ENCODE peak calls at places on chromosome 5, in six cellular contexts. One of them, this sample, is unnamed.

GRCh38 chr5:75335952-75336624 is 932 bp upstream of the HMGCR start:
- DNase-seq in stimulated activated CD8-positive, alpha-beta memory T cell treated with anti-CD3 and anti-CD28 coated beads, Interleukin-4, amount 100 ng/mL, for 4 hours: no peak
- DNase-seq in NCI-H1092: peak
- DNase-seq in PC-3: peak
- DNase-seq in M059J: peak
- DNase-seq in naive thymus-derived CD4-positive, alpha-beta T cell: no peak
- DNase-seq in this sample: peak

GRCh38 chr5:133370281-133370890 is 242.0 kb downstream of the FSTL4 start:
- DNase-seq in NCI-H1092: no peak
- DNase-seq in stimulated activated CD8-positive, alpha-beta memory T cell treated with anti-CD3 and anti-CD28 coated beads, Interleukin-4, amount 100 ng/mL, for 4 hours: no peak
- DNase-seq in PC-3: peak
- DNase-seq in M059J: peak
- DNase-seq in naive thymus-derived CD4-positive, alpha-beta T cell: no peak
- DNase-seq in this sample: no peak

GRCh38 chr5:58849995-58850667 is 267.3 kb downstream of the RAB3C start:
- DNase-seq in stimulated activated CD8-positive, alpha-beta memory T cell treated with anti-CD3 and anti-CD28 coated beads, Interleukin-4, amount 100 ng/mL, for 4 hours: no peak
- DNase-seq in PC-3: peak
- DNase-seq in NCI-H1092: peak
- DNase-seq in naive thymus-derived CD4-positive, alpha-beta T cell: no peak
- DNase-seq in M059J: peak
- DNase-seq in this sample: peak

GRCh38 chr5:72790188-72790587 is 26.3 kb upstream of the TNPO1 start:
- DNase-seq in NCI-H1092: no peak
- DNase-seq in PC-3: no peak
- DNase-seq in M059J: peak
- DNase-seq in naive thymus-derived CD4-positive, alpha-beta T cell: no peak
- DNase-seq in stimulated activated CD8-positive, alpha-beta memory T cell treated with anti-CD3 and anti-CD28 coated beads, Interleukin-4, amount 100 ng/mL, for 4 hours: no peak
- DNase-seq in this sample: no peak

GRCh38 chr5:96629774-96630173 is 32.4 kb upstream of the CAST start:
- DNase-seq in NCI-H1092: no peak
- DNase-seq in M059J: peak
- DNase-seq in naive thymus-derived CD4-positive, alpha-beta T cell: no peak
- DNase-seq in PC-3: peak
- DNase-seq in stimulated activated CD8-positive, alpha-beta memory T cell treated with anti-CD3 and anti-CD28 coated beads, Interleukin-4, amount 100 ng/mL, for 4 hours: no peak
- DNase-seq in this sample: no peak

GRCh38 chr5:53167836-53168235 is 58.3 kb upstream of the MOCS2 start:
- DNase-seq in PC-3: no peak
- DNase-seq in naive thymus-derived CD4-positive, alpha-beta T cell: no peak
- DNase-seq in NCI-H1092: no peak
- DNase-seq in M059J: peak
- DNase-seq in stimulated activated CD8-positive, alpha-beta memory T cell treated with anti-CD3 and anti-CD28 coated beads, Interleukin-4, amount 100 ng/mL, for 4 hours: no peak
- DNase-seq in this sample: no peak

GRCh38 chr5:16695779-16696178 is 79.0 kb upstream of the RETREG1 start:
- DNase-seq in NCI-H1092: no peak
- DNase-seq in PC-3: no peak
- DNase-seq in stimulated activated CD8-positive, alpha-beta memory T cell treated with anti-CD3 and anti-CD28 coated beads, Interleukin-4, amount 100 ng/mL, for 4 hours: no peak
- DNase-seq in naive thymus-derived CD4-positive, alpha-beta T cell: no peak
- DNase-seq in M059J: no peak
- DNase-seq in this sample: no peak

GRCh38 chr5:111697215-111697614 is 59.8 kb downstream of the NREP start:
- DNase-seq in stimulated activated CD8-positive, alpha-beta memory T cell treated with anti-CD3 and anti-CD28 coated beads, Interleukin-4, amount 100 ng/mL, for 4 hours: no peak
- DNase-seq in PC-3: no peak
- DNase-seq in M059J: no peak
- DNase-seq in NCI-H1092: no peak
- DNase-seq in naive thymus-derived CD4-positive, alpha-beta T cell: no peak
- DNase-seq in this sample: no peak

GRCh38 chr5:6702633-6703032 is 10.6 kb upstream of the TENT4A start:
- DNase-seq in naive thymus-derived CD4-positive, alpha-beta T cell: no peak
- DNase-seq in PC-3: no peak
- DNase-seq in M059J: no peak
- DNase-seq in NCI-H1092: no peak
- DNase-seq in stimulated activated CD8-positive, alpha-beta memory T cell treated with anti-CD3 and anti-CD28 coated beads, Interleukin-4, amount 100 ng/mL, for 4 hours: no peak
- DNase-seq in this sample: no peak

GRCh38 chr5:143011621-143012020 is 241.4 kb downstream of the ARHGAP26 start:
- DNase-seq in PC-3: no peak
- DNase-seq in NCI-H1092: peak
- DNase-seq in M059J: peak
- DNase-seq in stimulated activated CD8-positive, alpha-beta memory T cell treated with anti-CD3 and anti-CD28 coated beads, Interleukin-4, amount 100 ng/mL, for 4 hours: no peak
- DNase-seq in naive thymus-derived CD4-positive, alpha-beta T cell: no peak
- DNase-seq in this sample: no peak

GRCh38 chr5:142805339-142805738 is 35.2 kb downstream of the ARHGAP26 start:
- DNase-seq in naive thymus-derived CD4-positive, alpha-beta T cell: no peak
- DNase-seq in stimulated activated CD8-positive, alpha-beta memory T cell treated with anti-CD3 and anti-CD28 coated beads, Interleukin-4, amount 100 ng/mL, for 4 hours: no peak
- DNase-seq in PC-3: no peak
- DNase-seq in M059J: no peak
- DNase-seq in NCI-H1092: no peak
- DNase-seq in this sample: no peak

GRCh38 chr5:137621861-137622823 is 113.7 kb downstream of the KLHL3 start:
- DNase-seq in PC-3: peak
- DNase-seq in naive thymus-derived CD4-positive, alpha-beta T cell: no peak
- DNase-seq in NCI-H1092: no peak
- DNase-seq in stimulated activated CD8-positive, alpha-beta memory T cell treated with anti-CD3 and anti-CD28 coated beads, Interleukin-4, amount 100 ng/mL, for 4 hours: no peak
- DNase-seq in M059J: peak
- DNase-seq in this sample: no peak

GRCh38 chr5:10538789-10539684 is 24.8 kb upstream of the ANKRD33B start:
- DNase-seq in naive thymus-derived CD4-positive, alpha-beta T cell: no peak
- DNase-seq in stimulated activated CD8-positive, alpha-beta memory T cell treated with anti-CD3 and anti-CD28 coated beads, Interleukin-4, amount 100 ng/mL, for 4 hours: no peak
- DNase-seq in M059J: no peak
- DNase-seq in NCI-H1092: no peak
- DNase-seq in PC-3: no peak
- DNase-seq in this sample: no peak

GRCh38 chr5:96958977-96959376 is 23.1 kb downstream of the LNPEP start:
- DNase-seq in M059J: no peak
- DNase-seq in PC-3: no peak
- DNase-seq in NCI-H1092: no peak
- DNase-seq in naive thymus-derived CD4-positive, alpha-beta T cell: no peak
- DNase-seq in stimulated activated CD8-positive, alpha-beta memory T cell treated with anti-CD3 and anti-CD28 coated beads, Interleukin-4, amount 100 ng/mL, for 4 hours: no peak
- DNase-seq in this sample: no peak

GRCh38 chr5:67998709-67999251 is 216.8 kb upstream of the PIK3R1 start:
- DNase-seq in naive thymus-derived CD4-positive, alpha-beta T cell: no peak
- DNase-seq in stimulated activated CD8-positive, alpha-beta memory T cell treated with anti-CD3 and anti-CD28 coated beads, Interleukin-4, amount 100 ng/mL, for 4 hours: no peak
- DNase-seq in M059J: peak
- DNase-seq in PC-3: peak
- DNase-seq in NCI-H1092: no peak
- DNase-seq in this sample: no peak

GRCh38 chr5:125059255-125060050 is 313.0 kb upstream of the ZNF608 start:
- DNase-seq in PC-3: no peak
- DNase-seq in naive thymus-derived CD4-positive, alpha-beta T cell: no peak
- DNase-seq in NCI-H1092: no peak
- DNase-seq in stimulated activated CD8-positive, alpha-beta memory T cell treated with anti-CD3 and anti-CD28 coated beads, Interleukin-4, amount 100 ng/mL, for 4 hours: no peak
- DNase-seq in M059J: peak
- DNase-seq in this sample: no peak

GRCh38 chr5:77076961-77077820 is 9.9 kb downstream of the ZBED3 start:
- DNase-seq in stimulated activated CD8-positive, alpha-beta memory T cell treated with anti-CD3 and anti-CD28 coated beads, Interleukin-4, amount 100 ng/mL, for 4 hours: no peak
- DNase-seq in NCI-H1092: no peak
- DNase-seq in PC-3: no peak
- DNase-seq in M059J: peak
- DNase-seq in naive thymus-derived CD4-positive, alpha-beta T cell: peak
- DNase-seq in this sample: peak

GRCh38 chr5:172573986-172574844 is 66.8 kb upstream of the NEURL1B start:
- DNase-seq in NCI-H1092: no peak
- DNase-seq in M059J: no peak
- DNase-seq in PC-3: no peak
- DNase-seq in stimulated activated CD8-positive, alpha-beta memory T cell treated with anti-CD3 and anti-CD28 coated beads, Interleukin-4, amount 100 ng/mL, for 4 hours: no peak
- DNase-seq in naive thymus-derived CD4-positive, alpha-beta T cell: no peak
- DNase-seq in this sample: no peak

GRCh38 chr5:73327908-73328455 is 120.6 kb downstream of the FOXD1 start:
- DNase-seq in M059J: peak
- DNase-seq in naive thymus-derived CD4-positive, alpha-beta T cell: no peak
- DNase-seq in NCI-H1092: no peak
- DNase-seq in stimulated activated CD8-positive, alpha-beta memory T cell treated with anti-CD3 and anti-CD28 coated beads, Interleukin-4, amount 100 ng/mL, for 4 hours: no peak
- DNase-seq in PC-3: peak
- DNase-seq in this sample: no peak

GRCh38 chr5:56819027-56819881 is 3.9 kb downstream of the MAP3K1 start:
- DNase-seq in M059J: no peak
- DNase-seq in NCI-H1092: no peak
- DNase-seq in naive thymus-derived CD4-positive, alpha-beta T cell: no peak
- DNase-seq in PC-3: peak
- DNase-seq in stimulated activated CD8-positive, alpha-beta memory T cell treated with anti-CD3 and anti-CD28 coated beads, Interleukin-4, amount 100 ng/mL, for 4 hours: no peak
- DNase-seq in this sample: no peak

GRCh38 chr5:135546014-135546413 is 10.2 kb upstream of the NEUROG1 start:
- DNase-seq in M059J: no peak
- DNase-seq in stimulated activated CD8-positive, alpha-beta memory T cell treated with anti-CD3 and anti-CD28 coated beads, Interleukin-4, amount 100 ng/mL, for 4 hours: no peak
- DNase-seq in PC-3: no peak
- DNase-seq in naive thymus-derived CD4-positive, alpha-beta T cell: no peak
- DNase-seq in NCI-H1092: no peak
- DNase-seq in this sample: no peak